ENCODE peak calls at places on chromosomes 2 and 18, in eight cellular contexts. E, T, Q, F, Z, I, A and L are unnamed samples.

GRCh38 chr2:145687445-145688104 is 1167.7 kb upstream of the ZEB2 start:
- DNase-seq in F (no peak), I (no peak), E (no peak), T (peak), Z (no peak), A (no peak), Q (no peak), L (peak)

GRCh38 chr18:59516356-59517155 is 157.5 kb upstream of the LMAN1 start:
- DNase-seq in I (no peak), Q (no peak), F (no peak), A (peak), T (no peak), E (no peak), Z (no peak), L (peak)

GRCh38 chr18:34650121-34650545 is 60.0 kb upstream of the DTNA start:
- DNase-seq in T (no peak), F (peak), I (no peak), Z (no peak), E (no peak), A (no peak), Q (no peak), L (peak)

GRCh38 chr2:171410101-171410500 is 23.7 kb downstream of the METTL8 start:
- DNase-seq in Q (no peak), I (no peak), Z (no peak), E (no peak), A (no peak), T (no peak), F (no peak), L (no peak)

GRCh38 chr2:237715459-237715947 is 83.1 kb upstream of the RBM44 start:
- DNase-seq in A (no peak), E (no peak), Z (no peak), F (no peak), T (no peak), I (no peak), Q (no peak), L (no peak)

GRCh38 chr2:230783101-230783500 is 70.5 kb downstream of the CAB39 start:
- DNase-seq in Z (no peak), I (no peak), A (no peak), E (no peak), Q (no peak), F (no peak), T (no peak), L (no peak)

GRCh38 chr2:176178271-176178806 is 10.1 kb upstream of the HOXD1 start:
- DNase-seq in T (no peak), I (no peak), F (no peak), E (no peak), A (no peak), Z (no peak), Q (no peak), L (no peak)

GRCh38 chr18:46324556-46324955 is 220.4 kb downstream of the HAUS1 start:
- DNase-seq in Q (peak), E (no peak), I (no peak), A (peak), Z (no peak), F (peak), T (no peak), L (peak)